ENCODE peak calls at places on chromosomes 1 and 21, in nine cellular contexts. One of them, this sample, is unnamed.

GRCh38 chr21:38768385-38769071 is 37.2 kb upstream of the ETS2 start:
- DNase-seq in brain microvascular endothelial cell: peak
- DNase-seq in dorsolateral prefrontal cortex: no peak
- DNase-seq in gastrocnemius medialis: no peak
- DNase-seq in GM12864: no peak
- DNase-seq in fibroblast of pulmonary artery: peak
- DNase-seq in esophagus muscularis mucosa: no peak
- DNase-seq in IMR-90: peak
- DNase-seq in sigmoid colon: no peak
- DNase-seq in this sample: peak

GRCh38 chr21:37060296-37060695 is 12.6 kb downstream of the PIGP start:
- DNase-seq in brain microvascular endothelial cell: peak
- DNase-seq in dorsolateral prefrontal cortex: no peak
- DNase-seq in gastrocnemius medialis: no peak
- DNase-seq in GM12864: no peak
- DNase-seq in fibroblast of pulmonary artery: peak
- DNase-seq in esophagus muscularis mucosa: no peak
- DNase-seq in IMR-90: peak
- DNase-seq in sigmoid colon: no peak
- DNase-seq in this sample: peak

GRCh38 chr1:93814059-93814794 is 64.8 kb downstream of the DNTTIP2 start:
- DNase-seq in brain microvascular endothelial cell: peak
- DNase-seq in dorsolateral prefrontal cortex: peak
- DNase-seq in gastrocnemius medialis: peak
- DNase-seq in GM12864: peak
- DNase-seq in fibroblast of pulmonary artery: peak
- DNase-seq in esophagus muscularis mucosa: peak
- DNase-seq in IMR-90: peak
- DNase-seq in sigmoid colon: peak
- DNase-seq in this sample: no peak

GRCh38 chr1:162629651-162630050 is 2.6 kb upstream of the DDR2 start:
- DNase-seq in brain microvascular endothelial cell: peak
- DNase-seq in dorsolateral prefrontal cortex: no peak
- DNase-seq in gastrocnemius medialis: no peak
- DNase-seq in GM12864: no peak
- DNase-seq in fibroblast of pulmonary artery: peak
- DNase-seq in esophagus muscularis mucosa: no peak
- DNase-seq in IMR-90: peak
- DNase-seq in sigmoid colon: no peak
- DNase-seq in this sample: peak

GRCh38 chr21:44511219-44511937 is 28.6 kb downstream of the KRTAP10-1 start:
- DNase-seq in brain microvascular endothelial cell: no peak
- DNase-seq in dorsolateral prefrontal cortex: no peak
- DNase-seq in gastrocnemius medialis: no peak
- DNase-seq in GM12864: no peak
- DNase-seq in fibroblast of pulmonary artery: no peak
- DNase-seq in esophagus muscularis mucosa: no peak
- DNase-seq in IMR-90: no peak
- DNase-seq in sigmoid colon: no peak
- DNase-seq in this sample: no peak

GRCh38 chr1:21937372-21938121 is 437 bp upstream of the HSPG2 start:
- DNase-seq in brain microvascular endothelial cell: peak
- DNase-seq in dorsolateral prefrontal cortex: peak
- DNase-seq in gastrocnemius medialis: peak
- DNase-seq in GM12864: no peak
- DNase-seq in fibroblast of pulmonary artery: peak
- DNase-seq in esophagus muscularis mucosa: no peak
- DNase-seq in IMR-90: peak
- DNase-seq in sigmoid colon: peak
- DNase-seq in this sample: no peak

GRCh38 chr1:164240081-164240480 is 318.9 kb upstream of the PBX1 start:
- DNase-seq in brain microvascular endothelial cell: no peak
- DNase-seq in dorsolateral prefrontal cortex: no peak
- DNase-seq in gastrocnemius medialis: no peak
- DNase-seq in GM12864: no peak
- DNase-seq in fibroblast of pulmonary artery: peak
- DNase-seq in esophagus muscularis mucosa: no peak
- DNase-seq in IMR-90: no peak
- DNase-seq in sigmoid colon: no peak
- DNase-seq in this sample: no peak

GRCh38 chr21:39048064-39048463 is 135.2 kb downstream of the PSMG1 start:
- DNase-seq in brain microvascular endothelial cell: peak
- DNase-seq in dorsolateral prefrontal cortex: no peak
- DNase-seq in gastrocnemius medialis: no peak
- DNase-seq in GM12864: no peak
- DNase-seq in fibroblast of pulmonary artery: peak
- DNase-seq in esophagus muscularis mucosa: no peak
- DNase-seq in IMR-90: peak
- DNase-seq in sigmoid colon: peak
- DNase-seq in this sample: no peak

GRCh38 chr1:35568975-35569395 is 4.1 kb upstream of the TFAP2E start:
- DNase-seq in brain microvascular endothelial cell: peak
- DNase-seq in dorsolateral prefrontal cortex: peak
- DNase-seq in gastrocnemius medialis: no peak
- DNase-seq in GM12864: no peak
- DNase-seq in fibroblast of pulmonary artery: peak
- DNase-seq in esophagus muscularis mucosa: no peak
- DNase-seq in IMR-90: peak
- DNase-seq in sigmoid colon: peak
- DNase-seq in this sample: no peak

GRCh38 chr1:89149229-89149628 is 23.3 kb upstream of the GBP2 start:
- DNase-seq in brain microvascular endothelial cell: peak
- DNase-seq in dorsolateral prefrontal cortex: peak
- DNase-seq in gastrocnemius medialis: no peak
- DNase-seq in GM12864: no peak
- DNase-seq in fibroblast of pulmonary artery: peak
- DNase-seq in esophagus muscularis mucosa: no peak
- DNase-seq in IMR-90: peak
- DNase-seq in sigmoid colon: peak
- DNase-seq in this sample: no peak

GRCh38 chr21:38813554-38813953 is 7.8 kb downstream of the ETS2 start:
- DNase-seq in brain microvascular endothelial cell: no peak
- DNase-seq in dorsolateral prefrontal cortex: no peak
- DNase-seq in gastrocnemius medialis: no peak
- DNase-seq in GM12864: no peak
- DNase-seq in fibroblast of pulmonary artery: no peak
- DNase-seq in esophagus muscularis mucosa: no peak
- DNase-seq in IMR-90: no peak
- DNase-seq in sigmoid colon: no peak
- DNase-seq in this sample: no peak

GRCh38 chr1:15283500-15283899 is 36.5 kb downstream of the FHAD1 start:
- DNase-seq in brain microvascular endothelial cell: no peak
- DNase-seq in dorsolateral prefrontal cortex: no peak
- DNase-seq in gastrocnemius medialis: no peak
- DNase-seq in GM12864: no peak
- DNase-seq in fibroblast of pulmonary artery: no peak
- DNase-seq in esophagus muscularis mucosa: no peak
- DNase-seq in IMR-90: peak
- DNase-seq in sigmoid colon: peak
- DNase-seq in this sample: no peak

GRCh38 chr1:11858968-11859871 is 475 bp upstream of the NPPB start:
- DNase-seq in brain microvascular endothelial cell: peak
- DNase-seq in dorsolateral prefrontal cortex: no peak
- DNase-seq in gastrocnemius medialis: no peak
- DNase-seq in GM12864: no peak
- DNase-seq in fibroblast of pulmonary artery: peak
- DNase-seq in esophagus muscularis mucosa: no peak
- DNase-seq in IMR-90: peak
- DNase-seq in sigmoid colon: no peak
- DNase-seq in this sample: no peak

GRCh38 chr1:63946866-63947491 is 173.2 kb downstream of the ROR1 start:
- DNase-seq in brain microvascular endothelial cell: peak
- DNase-seq in dorsolateral prefrontal cortex: no peak
- DNase-seq in gastrocnemius medialis: no peak
- DNase-seq in GM12864: no peak
- DNase-seq in fibroblast of pulmonary artery: peak
- DNase-seq in esophagus muscularis mucosa: no peak
- DNase-seq in IMR-90: no peak
- DNase-seq in sigmoid colon: peak
- DNase-seq in this sample: peak

GRCh38 chr1:42956739-42957138 is 1.9 kb downstream of the SLC2A1 start:
- DNase-seq in brain microvascular endothelial cell: no peak
- DNase-seq in dorsolateral prefrontal cortex: no peak
- DNase-seq in gastrocnemius medialis: no peak
- DNase-seq in GM12864: no peak
- DNase-seq in fibroblast of pulmonary artery: no peak
- DNase-seq in esophagus muscularis mucosa: no peak
- DNase-seq in IMR-90: no peak
- DNase-seq in sigmoid colon: no peak
- DNase-seq in this sample: no peak

GRCh38 chr1:111516008-111516535 is 12.6 kb upstream of the ADORA3 start:
- DNase-seq in brain microvascular endothelial cell: peak
- DNase-seq in dorsolateral prefrontal cortex: peak
- DNase-seq in gastrocnemius medialis: no peak
- DNase-seq in GM12864: peak
- DNase-seq in fibroblast of pulmonary artery: peak
- DNase-seq in esophagus muscularis mucosa: no peak
- DNase-seq in IMR-90: peak
- DNase-seq in sigmoid colon: peak
- DNase-seq in this sample: no peak

GRCh38 chr1:36484099-36484498 is 1.4 kb upstream of the CSF3R start:
- DNase-seq in brain microvascular endothelial cell: no peak
- DNase-seq in dorsolateral prefrontal cortex: no peak
- DNase-seq in gastrocnemius medialis: no peak
- DNase-seq in GM12864: no peak
- DNase-seq in fibroblast of pulmonary artery: no peak
- DNase-seq in esophagus muscularis mucosa: no peak
- DNase-seq in IMR-90: no peak
- DNase-seq in sigmoid colon: peak
- DNase-seq in this sample: no peak

GRCh38 chr21:16554522-16554921 is 824.7 kb downstream of the USP25 start:
- DNase-seq in brain microvascular endothelial cell: no peak
- DNase-seq in dorsolateral prefrontal cortex: no peak
- DNase-seq in gastrocnemius medialis: no peak
- DNase-seq in GM12864: no peak
- DNase-seq in fibroblast of pulmonary artery: peak
- DNase-seq in esophagus muscularis mucosa: no peak
- DNase-seq in IMR-90: no peak
- DNase-seq in sigmoid colon: no peak
- DNase-seq in this sample: no peak

GRCh38 chr1:212119397-212119837 is 83.9 kb downstream of the DTL start:
- DNase-seq in brain microvascular endothelial cell: no peak
- DNase-seq in dorsolateral prefrontal cortex: no peak
- DNase-seq in gastrocnemius medialis: peak
- DNase-seq in GM12864: no peak
- DNase-seq in fibroblast of pulmonary artery: no peak
- DNase-seq in esophagus muscularis mucosa: no peak
- DNase-seq in IMR-90: no peak
- DNase-seq in sigmoid colon: no peak
- DNase-seq in this sample: no peak

GRCh38 chr1:203039609-203040517 is 13.6 kb downstream of the PPFIA4 start:
- DNase-seq in brain microvascular endothelial cell: no peak
- DNase-seq in dorsolateral prefrontal cortex: no peak
- DNase-seq in gastrocnemius medialis: no peak
- DNase-seq in GM12864: no peak
- DNase-seq in fibroblast of pulmonary artery: no peak
- DNase-seq in esophagus muscularis mucosa: no peak
- DNase-seq in IMR-90: no peak
- DNase-seq in sigmoid colon: no peak
- DNase-seq in this sample: no peak

GRCh38 chr1:172356620-172357019 is 63.9 kb upstream of the C1orf105 start:
- DNase-seq in brain microvascular endothelial cell: peak
- DNase-seq in dorsolateral prefrontal cortex: no peak
- DNase-seq in gastrocnemius medialis: no peak
- DNase-seq in GM12864: no peak
- DNase-seq in fibroblast of pulmonary artery: peak
- DNase-seq in esophagus muscularis mucosa: no peak
- DNase-seq in IMR-90: peak
- DNase-seq in sigmoid colon: no peak
- DNase-seq in this sample: peak

GRCh38 chr21:37899141-37899540 is 17.1 kb downstream of the KCNJ6 start:
- DNase-seq in brain microvascular endothelial cell: no peak
- DNase-seq in dorsolateral prefrontal cortex: no peak
- DNase-seq in gastrocnemius medialis: no peak
- DNase-seq in GM12864: no peak
- DNase-seq in fibroblast of pulmonary artery: no peak
- DNase-seq in esophagus muscularis mucosa: no peak
- DNase-seq in IMR-90: no peak
- DNase-seq in sigmoid colon: no peak
- DNase-seq in this sample: no peak

GRCh38 chr1:72037745-72038343 is 244.5 kb downstream of the NEGR1 start:
- DNase-seq in brain microvascular endothelial cell: peak
- DNase-seq in dorsolateral prefrontal cortex: peak
- DNase-seq in gastrocnemius medialis: no peak
- DNase-seq in GM12864: no peak
- DNase-seq in fibroblast of pulmonary artery: peak
- DNase-seq in esophagus muscularis mucosa: no peak
- DNase-seq in IMR-90: peak
- DNase-seq in sigmoid colon: no peak
- DNase-seq in this sample: no peak

GRCh38 chr1:82517586-82517985 is 716.9 kb downstream of the ADGRL2 start:
- DNase-seq in brain microvascular endothelial cell: peak
- DNase-seq in dorsolateral prefrontal cortex: peak
- DNase-seq in gastrocnemius medialis: peak
- DNase-seq in GM12864: no peak
- DNase-seq in fibroblast of pulmonary artery: peak
- DNase-seq in esophagus muscularis mucosa: no peak
- DNase-seq in IMR-90: no peak
- DNase-seq in sigmoid colon: peak
- DNase-seq in this sample: no peak
- TF ChIP-seq CTCF in brain microvascular endothelial cell: peak
- TF ChIP-seq CTCF in dorsolateral prefrontal cortex: peak
- TF ChIP-seq CTCF in gastrocnemius medialis: no peak
- TF ChIP-seq CTCF in GM12864: no peak
- TF ChIP-seq CTCF in fibroblast of pulmonary artery: peak
- TF ChIP-seq CTCF in esophagus muscularis mucosa: no peak
- TF ChIP-seq CTCF in IMR-90: no peak
- TF ChIP-seq CTCF in sigmoid colon: no peak
- TF ChIP-seq CTCF in this sample: no peak

GRCh38 chr1:225848044-225848955 is 33.9 kb downstream of the TMEM63A start:
- DNase-seq in brain microvascular endothelial cell: peak
- DNase-seq in dorsolateral prefrontal cortex: peak
- DNase-seq in gastrocnemius medialis: no peak
- DNase-seq in GM12864: peak
- DNase-seq in fibroblast of pulmonary artery: peak
- DNase-seq in esophagus muscularis mucosa: no peak
- DNase-seq in IMR-90: peak
- DNase-seq in sigmoid colon: no peak
- DNase-seq in this sample: no peak
- H3K4me3 ChIP-seq in brain microvascular endothelial cell: no peak
- H3K4me3 ChIP-seq in dorsolateral prefrontal cortex: no peak
- H3K4me3 ChIP-seq in gastrocnemius medialis: no peak
- H3K4me3 ChIP-seq in GM12864: no peak
- H3K4me3 ChIP-seq in fibroblast of pulmonary artery: no peak
- H3K4me3 ChIP-seq in esophagus muscularis mucosa: no peak
- H3K4me3 ChIP-seq in IMR-90: no peak
- H3K4me3 ChIP-seq in sigmoid colon: no peak
- H3K4me3 ChIP-seq in this sample: no peak

GRCh38 chr1:85612704-85613361 is 32.3 kb downstream of the CCN1 start:
- DNase-seq in brain microvascular endothelial cell: peak
- DNase-seq in dorsolateral prefrontal cortex: no peak
- DNase-seq in gastrocnemius medialis: no peak
- DNase-seq in GM12864: no peak
- DNase-seq in fibroblast of pulmonary artery: peak
- DNase-seq in esophagus muscularis mucosa: no peak
- DNase-seq in IMR-90: peak
- DNase-seq in sigmoid colon: no peak
- DNase-seq in this sample: peak
- TF ChIP-seq CTCF in brain microvascular endothelial cell: peak
- TF ChIP-seq CTCF in dorsolateral prefrontal cortex: peak
- TF ChIP-seq CTCF in gastrocnemius medialis: no peak
- TF ChIP-seq CTCF in GM12864: peak
- TF ChIP-seq CTCF in fibroblast of pulmonary artery: peak
- TF ChIP-seq CTCF in esophagus muscularis mucosa: peak
- TF ChIP-seq CTCF in IMR-90: peak
- TF ChIP-seq CTCF in sigmoid colon: no peak
- TF ChIP-seq CTCF in this sample: peak

GRCh38 chr1:20654104-20654690 is 7.0 kb downstream of the DDOST start:
- DNase-seq in brain microvascular endothelial cell: no peak
- DNase-seq in dorsolateral prefrontal cortex: peak
- DNase-seq in gastrocnemius medialis: peak
- DNase-seq in GM12864: no peak
- DNase-seq in fibroblast of pulmonary artery: peak
- DNase-seq in esophagus muscularis mucosa: no peak
- DNase-seq in IMR-90: no peak
- DNase-seq in sigmoid colon: peak
- DNase-seq in this sample: no peak
- H3K4me3 ChIP-seq in brain microvascular endothelial cell: no peak
- H3K4me3 ChIP-seq in dorsolateral prefrontal cortex: no peak
- H3K4me3 ChIP-seq in gastrocnemius medialis: no peak
- H3K4me3 ChIP-seq in GM12864: no peak
- H3K4me3 ChIP-seq in fibroblast of pulmonary artery: no peak
- H3K4me3 ChIP-seq in esophagus muscularis mucosa: no peak
- H3K4me3 ChIP-seq in IMR-90: no peak
- H3K4me3 ChIP-seq in sigmoid colon: no peak
- H3K4me3 ChIP-seq in this sample: no peak